ENCODE peak calls at places on chromosomes 13 and 19, in six cellular contexts. One of them, this sample, is unnamed.

GRCh38 chr19:9140159-9140874 is at the start of gene ZNF317:
- DNase-seq in head of caudate nucleus: peak; percentile 89
- DNase-seq in activated T-helper 1 cell treated with anti-CD3 and anti-CD28 coated beads, Interleukin-2, amount 50 U/mL, for 16 hours: peak; percentile 72
- DNase-seq in SJCRH30: peak; percentile 91
- DNase-seq in iPS DF 19.7: peak; percentile 50
- DNase-seq in GM19239: peak; percentile 76
- DNase-seq in this sample: peak; percentile 78

GRCh38 chr19:49856574-49857021 is 5.6 kb downstream of the PTOV1 start:
- DNase-seq in head of caudate nucleus: no peak
- DNase-seq in activated T-helper 1 cell treated with anti-CD3 and anti-CD28 coated beads, Interleukin-2, amount 50 U/mL, for 16 hours: no peak
- DNase-seq in SJCRH30: no peak
- DNase-seq in iPS DF 19.7: no peak
- DNase-seq in GM19239: no peak
- DNase-seq in this sample: no peak

GRCh38 chr19:58387338-58388174 is 487 bp downstream of the RPS5 start:
- DNase-seq in head of caudate nucleus: no peak
- DNase-seq in activated T-helper 1 cell treated with anti-CD3 and anti-CD28 coated beads, Interleukin-2, amount 50 U/mL, for 16 hours: no peak
- DNase-seq in SJCRH30: peak; percentile 55
- DNase-seq in iPS DF 19.7: no peak
- DNase-seq in GM19239: no peak
- DNase-seq in this sample: no peak

GRCh38 chr13:26062853-26063444 is 11.1 kb upstream of the SHISA2 start:
- DNase-seq in head of caudate nucleus: peak; percentile 41
- DNase-seq in activated T-helper 1 cell treated with anti-CD3 and anti-CD28 coated beads, Interleukin-2, amount 50 U/mL, for 16 hours: no peak
- DNase-seq in SJCRH30: peak; percentile 53
- DNase-seq in iPS DF 19.7: no peak
- DNase-seq in GM19239: no peak
- DNase-seq in this sample: no peak

GRCh38 chr19:16229322-16229641 is 31.6 kb downstream of the AP1M1 start:
- DNase-seq in head of caudate nucleus: no peak
- DNase-seq in activated T-helper 1 cell treated with anti-CD3 and anti-CD28 coated beads, Interleukin-2, amount 50 U/mL, for 16 hours: no peak
- DNase-seq in SJCRH30: no peak
- DNase-seq in iPS DF 19.7: no peak
- DNase-seq in GM19239: no peak
- DNase-seq in this sample: no peak

GRCh38 chr19:45999653-46000121 is 4.4 kb downstream of the CCDC61 start:
- DNase-seq in head of caudate nucleus: peak; percentile 67
- DNase-seq in activated T-helper 1 cell treated with anti-CD3 and anti-CD28 coated beads, Interleukin-2, amount 50 U/mL, for 16 hours: no peak
- DNase-seq in SJCRH30: no peak
- DNase-seq in iPS DF 19.7: no peak
- DNase-seq in GM19239: no peak
- DNase-seq in this sample: no peak

GRCh38 chr13:73142091-73142490 is 83.3 kb downstream of the KLF5 start:
- DNase-seq in head of caudate nucleus: no peak
- DNase-seq in activated T-helper 1 cell treated with anti-CD3 and anti-CD28 coated beads, Interleukin-2, amount 50 U/mL, for 16 hours: no peak
- DNase-seq in SJCRH30: peak; percentile 6
- DNase-seq in iPS DF 19.7: no peak
- DNase-seq in GM19239: no peak
- DNase-seq in this sample: no peak

GRCh38 chr19:49056101-49056901 is 1.2 kb downstream of the CGB7 start:
- DNase-seq in head of caudate nucleus: no peak
- DNase-seq in activated T-helper 1 cell treated with anti-CD3 and anti-CD28 coated beads, Interleukin-2, amount 50 U/mL, for 16 hours: peak; percentile 16
- DNase-seq in SJCRH30: peak; percentile 30
- DNase-seq in iPS DF 19.7: no peak
- DNase-seq in GM19239: peak; percentile 90
- DNase-seq in this sample: no peak

GRCh38 chr19:850979-851335 is 1.1 kb upstream of the ELANE start:
- DNase-seq in head of caudate nucleus: no peak
- DNase-seq in activated T-helper 1 cell treated with anti-CD3 and anti-CD28 coated beads, Interleukin-2, amount 50 U/mL, for 16 hours: no peak
- DNase-seq in SJCRH30: no peak
- DNase-seq in iPS DF 19.7: no peak
- DNase-seq in GM19239: no peak
- DNase-seq in this sample: no peak

GRCh38 chr19:58046856-58047255 is 12.2 kb upstream of the ZNF135 start:
- DNase-seq in head of caudate nucleus: no peak
- DNase-seq in activated T-helper 1 cell treated with anti-CD3 and anti-CD28 coated beads, Interleukin-2, amount 50 U/mL, for 16 hours: no peak
- DNase-seq in SJCRH30: no peak
- DNase-seq in iPS DF 19.7: no peak
- DNase-seq in GM19239: no peak
- DNase-seq in this sample: no peak

GRCh38 chr19:49475995-49476880 is 2.2 kb downstream of the FLT3LG start:
- DNase-seq in head of caudate nucleus: no peak
- DNase-seq in activated T-helper 1 cell treated with anti-CD3 and anti-CD28 coated beads, Interleukin-2, amount 50 U/mL, for 16 hours: peak; percentile 51
- DNase-seq in SJCRH30: peak; percentile 45
- DNase-seq in iPS DF 19.7: no peak
- DNase-seq in GM19239: no peak
- DNase-seq in this sample: peak; percentile 80

GRCh38 chr13:71464673-71465072 is 402.3 kb downstream of the DACH1 start:
- DNase-seq in head of caudate nucleus: no peak
- DNase-seq in activated T-helper 1 cell treated with anti-CD3 and anti-CD28 coated beads, Interleukin-2, amount 50 U/mL, for 16 hours: no peak
- DNase-seq in SJCRH30: no peak
- DNase-seq in iPS DF 19.7: no peak
- DNase-seq in GM19239: no peak
- DNase-seq in this sample: no peak

GRCh38 chr13:109160887-109161669 is 531.7 kb downstream of the MYO16 start:
- DNase-seq in head of caudate nucleus: no peak
- DNase-seq in activated T-helper 1 cell treated with anti-CD3 and anti-CD28 coated beads, Interleukin-2, amount 50 U/mL, for 16 hours: no peak
- DNase-seq in SJCRH30: no peak
- DNase-seq in iPS DF 19.7: no peak
- DNase-seq in GM19239: no peak
- DNase-seq in this sample: no peak

GRCh38 chr19:49064768-49065611 is at the start of gene NTF4:
- DNase-seq in head of caudate nucleus: no peak
- DNase-seq in activated T-helper 1 cell treated with anti-CD3 and anti-CD28 coated beads, Interleukin-2, amount 50 U/mL, for 16 hours: no peak
- DNase-seq in SJCRH30: peak; percentile 42
- DNase-seq in iPS DF 19.7: no peak
- DNase-seq in GM19239: no peak
- DNase-seq in this sample: no peak

GRCh38 chr19:16506961-16507360 is 10.8 kb downstream of the C19orf44 start:
- DNase-seq in head of caudate nucleus: no peak
- DNase-seq in activated T-helper 1 cell treated with anti-CD3 and anti-CD28 coated beads, Interleukin-2, amount 50 U/mL, for 16 hours: no peak
- DNase-seq in SJCRH30: no peak
- DNase-seq in iPS DF 19.7: no peak
- DNase-seq in GM19239: no peak
- DNase-seq in this sample: no peak

GRCh38 chr19:41521860-41522555 is 54.0 kb upstream of the CEACAM21 start:
- DNase-seq in head of caudate nucleus: no peak
- DNase-seq in activated T-helper 1 cell treated with anti-CD3 and anti-CD28 coated beads, Interleukin-2, amount 50 U/mL, for 16 hours: no peak
- DNase-seq in SJCRH30: no peak
- DNase-seq in iPS DF 19.7: no peak
- DNase-seq in GM19239: no peak
- DNase-seq in this sample: no peak

GRCh38 chr19:16436780-16437179 is 35.0 kb downstream of the EPS15L1 start:
- DNase-seq in head of caudate nucleus: no peak
- DNase-seq in activated T-helper 1 cell treated with anti-CD3 and anti-CD28 coated beads, Interleukin-2, amount 50 U/mL, for 16 hours: no peak
- DNase-seq in SJCRH30: no peak
- DNase-seq in iPS DF 19.7: no peak
- DNase-seq in GM19239: no peak
- DNase-seq in this sample: no peak

GRCh38 chr13:75442736-75443234 is 39.2 kb downstream of the TBC1D4 start:
- DNase-seq in head of caudate nucleus: no peak
- DNase-seq in activated T-helper 1 cell treated with anti-CD3 and anti-CD28 coated beads, Interleukin-2, amount 50 U/mL, for 16 hours: no peak
- DNase-seq in SJCRH30: no peak
- DNase-seq in iPS DF 19.7: no peak
- DNase-seq in GM19239: no peak
- DNase-seq in this sample: no peak

GRCh38 chr13:23701191-23701590 is 131.0 kb downstream of the TNFRSF19 start:
- DNase-seq in head of caudate nucleus: no peak
- DNase-seq in activated T-helper 1 cell treated with anti-CD3 and anti-CD28 coated beads, Interleukin-2, amount 50 U/mL, for 16 hours: no peak
- DNase-seq in SJCRH30: no peak
- DNase-seq in iPS DF 19.7: no peak
- DNase-seq in GM19239: no peak
- DNase-seq in this sample: no peak

GRCh38 chr13:89401209-89401810 is 1730.1 kb downstream of the SLITRK5 start:
- DNase-seq in head of caudate nucleus: no peak
- DNase-seq in activated T-helper 1 cell treated with anti-CD3 and anti-CD28 coated beads, Interleukin-2, amount 50 U/mL, for 16 hours: no peak
- DNase-seq in SJCRH30: no peak
- DNase-seq in iPS DF 19.7: no peak
- DNase-seq in GM19239: no peak
- DNase-seq in this sample: no peak

GRCh38 chr19:6739390-6739883 is at the start of gene TRIP10:
- DNase-seq in head of caudate nucleus: peak; percentile 78
- DNase-seq in activated T-helper 1 cell treated with anti-CD3 and anti-CD28 coated beads, Interleukin-2, amount 50 U/mL, for 16 hours: peak; percentile 64
- DNase-seq in SJCRH30: peak; percentile 74
- DNase-seq in iPS DF 19.7: no peak
- DNase-seq in GM19239: peak; percentile 74
- DNase-seq in this sample: no peak

GRCh38 chr19:33795370-33796163 is 1.1 kb upstream of the KCTD15 start:
- DNase-seq in head of caudate nucleus: peak; percentile 49
- DNase-seq in activated T-helper 1 cell treated with anti-CD3 and anti-CD28 coated beads, Interleukin-2, amount 50 U/mL, for 16 hours: no peak
- DNase-seq in SJCRH30: peak; percentile 89
- DNase-seq in iPS DF 19.7: no peak
- DNase-seq in GM19239: peak; percentile 66
- DNase-seq in this sample: no peak

GRCh38 chr19:56751078-56751489 is 79.5 kb upstream of the ZNF835 start:
- DNase-seq in head of caudate nucleus: peak; percentile 81
- DNase-seq in activated T-helper 1 cell treated with anti-CD3 and anti-CD28 coated beads, Interleukin-2, amount 50 U/mL, for 16 hours: no peak
- DNase-seq in SJCRH30: peak; percentile 46
- DNase-seq in iPS DF 19.7: no peak
- DNase-seq in GM19239: no peak
- DNase-seq in this sample: no peak

GRCh38 chr13:99600318-99600717 is 99.0 kb downstream of the TM9SF2 start:
- DNase-seq in head of caudate nucleus: no peak
- DNase-seq in activated T-helper 1 cell treated with anti-CD3 and anti-CD28 coated beads, Interleukin-2, amount 50 U/mL, for 16 hours: no peak
- DNase-seq in SJCRH30: no peak
- DNase-seq in iPS DF 19.7: no peak
- DNase-seq in GM19239: no peak
- DNase-seq in this sample: no peak

GRCh38 chr13:24834902-24835510 is 71.0 kb downstream of the RNF17 start:
- DNase-seq in head of caudate nucleus: no peak
- DNase-seq in activated T-helper 1 cell treated with anti-CD3 and anti-CD28 coated beads, Interleukin-2, amount 50 U/mL, for 16 hours: no peak
- DNase-seq in SJCRH30: peak; percentile 50
- DNase-seq in iPS DF 19.7: no peak
- DNase-seq in GM19239: no peak
- DNase-seq in this sample: no peak

GRCh38 chr13:21238267-21238666 is 61.8 kb downstream of the MRPL57 start:
- DNase-seq in head of caudate nucleus: no peak
- DNase-seq in activated T-helper 1 cell treated with anti-CD3 and anti-CD28 coated beads, Interleukin-2, amount 50 U/mL, for 16 hours: no peak
- DNase-seq in SJCRH30: no peak
- DNase-seq in iPS DF 19.7: no peak
- DNase-seq in GM19239: no peak
- DNase-seq in this sample: no peak

GRCh38 chr19:1206733-1207301 is 1.2 kb downstream of the STK11 start:
- DNase-seq in head of caudate nucleus: no peak
- DNase-seq in activated T-helper 1 cell treated with anti-CD3 and anti-CD28 coated beads, Interleukin-2, amount 50 U/mL, for 16 hours: no peak
- DNase-seq in SJCRH30: no peak
- DNase-seq in iPS DF 19.7: no peak
- DNase-seq in GM19239: no peak
- DNase-seq in this sample: no peak

GRCh38 chr13:110643768-110644421 is 28.6 kb downstream of the NAXD start:
- DNase-seq in head of caudate nucleus: no peak
- DNase-seq in activated T-helper 1 cell treated with anti-CD3 and anti-CD28 coated beads, Interleukin-2, amount 50 U/mL, for 16 hours: no peak
- DNase-seq in SJCRH30: no peak
- DNase-seq in iPS DF 19.7: no peak
- DNase-seq in GM19239: no peak
- DNase-seq in this sample: no peak

This sample was measured in iPS DF 6.9.